ENCODE peak calls at places on chromosome 4, in five cellular contexts. One of them, this sample, is unnamed.

GRCh38 chr4:55503164-55503563 is 43.5 kb downstream of the CLOCK start:
- DNase-seq in Right ventricle myocardium inferior: no peak
- DNase-seq in GM12864: no peak
- DNase-seq in effector CD8-positive, alpha-beta T cell: no peak
- DNase-seq in nephron progenitor cell: no peak
- DNase-seq in this sample: no peak

GRCh38 chr4:7160439-7160838 is 31.9 kb upstream of the SORCS2 start:
- DNase-seq in effector CD8-positive, alpha-beta T cell: no peak
- DNase-seq in GM12864: no peak
- DNase-seq in nephron progenitor cell: no peak
- DNase-seq in Right ventricle myocardium inferior: no peak
- DNase-seq in this sample: no peak

GRCh38 chr4:182089326-182089725 is 153.9 kb upstream of the TENM3 start:
- DNase-seq in GM12864: no peak
- DNase-seq in effector CD8-positive, alpha-beta T cell: no peak
- DNase-seq in nephron progenitor cell: peak
- DNase-seq in Right ventricle myocardium inferior: no peak
- DNase-seq in this sample: no peak

GRCh38 chr4:80192937-80193336 is 4.4 kb upstream of the PRDM8 start:
- DNase-seq in nephron progenitor cell: no peak
- DNase-seq in GM12864: no peak
- DNase-seq in Right ventricle myocardium inferior: no peak
- DNase-seq in effector CD8-positive, alpha-beta T cell: no peak
- DNase-seq in this sample: no peak

GRCh38 chr4:36111180-36111579 is 133.1 kb downstream of the ARAP2 start:
- DNase-seq in nephron progenitor cell: no peak
- DNase-seq in effector CD8-positive, alpha-beta T cell: no peak
- DNase-seq in GM12864: no peak
- DNase-seq in Right ventricle myocardium inferior: no peak
- DNase-seq in this sample: no peak

GRCh38 chr4:151801547-151802516 is 41.0 kb upstream of the GATB start:
- DNase-seq in effector CD8-positive, alpha-beta T cell: peak
- DNase-seq in nephron progenitor cell: peak
- DNase-seq in GM12864: peak
- DNase-seq in Right ventricle myocardium inferior: no peak
- DNase-seq in this sample: peak

GRCh38 chr4:26334366-26334765 is 13.6 kb downstream of the RBPJ start:
- DNase-seq in Right ventricle myocardium inferior: no peak
- DNase-seq in GM12864: no peak
- DNase-seq in effector CD8-positive, alpha-beta T cell: no peak
- DNase-seq in nephron progenitor cell: no peak
- DNase-seq in this sample: no peak

GRCh38 chr4:25131925-25132324 is 28.3 kb downstream of the SEPSECS start:
- DNase-seq in GM12864: no peak
- DNase-seq in nephron progenitor cell: no peak
- DNase-seq in Right ventricle myocardium inferior: no peak
- DNase-seq in effector CD8-positive, alpha-beta T cell: no peak
- DNase-seq in this sample: no peak

GRCh38 chr4:89193828-89194227 is 82.5 kb downstream of the TIGD2 start:
- DNase-seq in nephron progenitor cell: no peak
- DNase-seq in GM12864: no peak
- DNase-seq in Right ventricle myocardium inferior: no peak
- DNase-seq in effector CD8-positive, alpha-beta T cell: no peak
- DNase-seq in this sample: no peak

GRCh38 chr4:176358083-176358469 is 38.3 kb downstream of the SPCS3 start:
- DNase-seq in effector CD8-positive, alpha-beta T cell: no peak
- DNase-seq in GM12864: no peak
- DNase-seq in Right ventricle myocardium inferior: no peak
- DNase-seq in nephron progenitor cell: no peak
- DNase-seq in this sample: no peak

GRCh38 chr4:48651869-48652447 is 128.1 kb downstream of the FRYL start:
- DNase-seq in GM12864: no peak
- DNase-seq in nephron progenitor cell: no peak
- DNase-seq in Right ventricle myocardium inferior: no peak
- DNase-seq in effector CD8-positive, alpha-beta T cell: no peak
- DNase-seq in this sample: no peak

GRCh38 chr4:81031389-81032173 is 1.1 kb downstream of the BMP3 start:
- DNase-seq in nephron progenitor cell: peak
- DNase-seq in effector CD8-positive, alpha-beta T cell: no peak
- DNase-seq in GM12864: no peak
- DNase-seq in Right ventricle myocardium inferior: no peak
- DNase-seq in this sample: no peak

GRCh38 chr4:56861365-56861764 is 39.9 kb upstream of the SPINK2 start:
- DNase-seq in GM12864: no peak
- DNase-seq in nephron progenitor cell: no peak
- DNase-seq in Right ventricle myocardium inferior: no peak
- DNase-seq in effector CD8-positive, alpha-beta T cell: no peak
- DNase-seq in this sample: no peak

GRCh38 chr4:2932951-2933565 is 30.1 kb downstream of the NOP14 start:
- DNase-seq in nephron progenitor cell: no peak
- DNase-seq in GM12864: no peak
- DNase-seq in Right ventricle myocardium inferior: peak
- DNase-seq in effector CD8-positive, alpha-beta T cell: no peak
- DNase-seq in this sample: no peak

GRCh38 chr4:148043990-148044645 is 312.2 kb downstream of the ARHGAP10 start:
- DNase-seq in nephron progenitor cell: no peak
- DNase-seq in GM12864: no peak
- DNase-seq in effector CD8-positive, alpha-beta T cell: no peak
- DNase-seq in Right ventricle myocardium inferior: peak
- DNase-seq in this sample: no peak

GRCh38 chr4:103158760-103159159 is 39.4 kb downstream of the CENPE start:
- DNase-seq in nephron progenitor cell: no peak
- DNase-seq in Right ventricle myocardium inferior: no peak
- DNase-seq in GM12864: no peak
- DNase-seq in effector CD8-positive, alpha-beta T cell: no peak
- DNase-seq in this sample: no peak

GRCh38 chr4:141158219-141158618 is 24.9 kb upstream of the RNF150 start:
- DNase-seq in effector CD8-positive, alpha-beta T cell: no peak
- DNase-seq in GM12864: no peak
- DNase-seq in Right ventricle myocardium inferior: no peak
- DNase-seq in nephron progenitor cell: no peak
- DNase-seq in this sample: no peak

GRCh38 chr4:141851246-141851891 is 215.0 kb downstream of the IL15 start:
- DNase-seq in Right ventricle myocardium inferior: no peak
- DNase-seq in nephron progenitor cell: no peak
- DNase-seq in GM12864: no peak
- DNase-seq in effector CD8-positive, alpha-beta T cell: no peak
- DNase-seq in this sample: no peak

GRCh38 chr4:94135701-94136100 is 72.0 kb upstream of the SMARCAD1 start:
- DNase-seq in effector CD8-positive, alpha-beta T cell: no peak
- DNase-seq in Right ventricle myocardium inferior: no peak
- DNase-seq in nephron progenitor cell: no peak
- DNase-seq in GM12864: no peak
- DNase-seq in this sample: no peak

This sample was measured in T-helper 22 cell.